ENCODE peak calls at places on chromosomes 11 and 22, in nine cellular contexts. L is adrenal gland, V is esophagus squamous epithelium, Y is uterus, E is tibial nerve, Z is K562, M is upper lobe of left lung, A is stomach, K is ovary. B is an unnamed sample.

GRCh38 chr11:44565746-44566558 is 489 bp downstream of the CD82 start:
- DNase-seq in L (no peak), V (no peak), Y (no peak), E (no peak), Z (no peak), M (peak), A (no peak), K (no peak), B (no peak)

GRCh38 chr11:110948112-110948511 is 235.9 kb upstream of the ARHGAP20 start:
- DNase-seq in L (no peak), V (no peak), Y (no peak), E (peak), Z (no peak), M (no peak), A (no peak), K (no peak), B (no peak)

GRCh38 chr11:6655020-6655789 is 404 bp downstream of the DCHS1 start:
- DNase-seq in L (peak), V (no peak), Y (peak), E (no peak), Z (no peak), M (no peak), A (no peak), K (no peak), B (no peak)

GRCh38 chr22:29343313-29343805 is 27.9 kb upstream of the RASL10A start:
- DNase-seq in L (no peak), V (no peak), Y (no peak), E (no peak), Z (no peak), M (peak), A (peak), K (no peak), B (no peak)

GRCh38 chr11:235998-236773 is at the start of gene SIRT3:
- DNase-seq in L (peak), V (peak), Y (peak), E (peak), Z (peak), M (peak), A (peak), K (peak), B (peak)

GRCh38 chr22:46287873-46288751 is 8.6 kb upstream of the GTSE1 start:
- DNase-seq in L (peak), V (peak), Y (no peak), E (no peak), Z (no peak), M (peak), A (peak), K (no peak), B (peak)

GRCh38 chr22:45998638-45999378 is 21.8 kb upstream of the WNT7B start:
- DNase-seq in L (peak), V (no peak), Y (no peak), E (no peak), Z (no peak), M (no peak), A (no peak), K (no peak), B (no peak)

GRCh38 chr22:25383892-25384291 is 164.5 kb downstream of the CRYBB2 start:
- DNase-seq in L (no peak), V (no peak), Y (no peak), E (no peak), Z (no peak), M (no peak), A (no peak), K (no peak), B (no peak)

GRCh38 chr22:49371325-49372110 is 456.2 kb downstream of the BRD1 start:
- DNase-seq in L (no peak), V (no peak), Y (no peak), E (no peak), Z (no peak), M (no peak), A (peak), K (no peak), B (peak)

GRCh38 chr22:44270556-44270880 is 42.2 kb downstream of the SHISAL1 start:
- DNase-seq in L (no peak), V (no peak), Y (no peak), E (no peak), Z (no peak), M (no peak), A (no peak), K (no peak), B (no peak)

GRCh38 chr11:26827567-26828037 is 105.7 kb upstream of the SLC5A12 start:
- DNase-seq in L (no peak), V (no peak), Y (no peak), E (no peak), Z (no peak), M (no peak), A (no peak), K (no peak), B (no peak)

GRCh38 chr11:44601471-44602370 is 36.3 kb downstream of the CD82 start:
- DNase-seq in L (no peak), V (no peak), Y (no peak), E (no peak), Z (no peak), M (no peak), A (no peak), K (no peak), B (no peak)

GRCh38 chr11:7688238-7688826 is 15.0 kb upstream of the CYB5R2 start:
- DNase-seq in L (no peak), V (no peak), Y (no peak), E (no peak), Z (peak), M (no peak), A (no peak), K (no peak), B (no peak)

GRCh38 chr11:66919938-66920337 is 38.2 kb downstream of the PC start:
- DNase-seq in L (no peak), V (no peak), Y (no peak), E (no peak), Z (no peak), M (no peak), A (no peak), K (no peak), B (no peak)

GRCh38 chr11:83119216-83119615 is 37.7 kb upstream of the PCF11 start:
- DNase-seq in L (no peak), V (no peak), Y (no peak), E (no peak), Z (no peak), M (no peak), A (no peak), K (no peak), B (no peak)

GRCh38 chr11:73397468-73398131 is 21.4 kb downstream of the RELT start:
- DNase-seq in L (no peak), V (no peak), Y (no peak), E (no peak), Z (no peak), M (no peak), A (no peak), K (no peak), B (no peak)

GRCh38 chr22:23105919-23106853 is 35.6 kb downstream of the RSPH14 start:
- DNase-seq in L (no peak), V (no peak), Y (no peak), E (no peak), Z (no peak), M (no peak), A (peak), K (no peak), B (no peak)

GRCh38 chr11:119363874-119364590 is 17.5 kb downstream of the USP2 start:
- DNase-seq in L (peak), V (no peak), Y (peak), E (no peak), Z (peak), M (peak), A (peak), K (peak), B (no peak)
- TF ChIP-seq POLR2A in L (peak), V (no peak), Y (peak), E (peak), Z (no peak), M (no peak), A (no peak), K (peak), B (no peak)

GRCh38 chr11:63940786-63941185 is 2.0 kb downstream of the NAA40 start:
- DNase-seq in L (no peak), V (no peak), Y (no peak), E (no peak), Z (no peak), M (no peak), A (no peak), K (no peak), B (no peak)

GRCh38 chr11:63941901-63942300 is 3.1 kb downstream of the NAA40 start:
- DNase-seq in L (no peak), V (no peak), Y (no peak), E (no peak), Z (no peak), M (no peak), A (no peak), K (no peak), B (no peak)

GRCh38 chr11:63939351-63939920 is 634 bp downstream of the NAA40 start:
- DNase-seq in L (no peak), V (no peak), Y (no peak), E (no peak), Z (no peak), M (peak), A (no peak), K (peak), B (no peak)

GRCh38 chr11:63937713-63938480 is 905 bp upstream of the NAA40 start:
- DNase-seq in L (no peak), V (no peak), Y (no peak), E (no peak), Z (peak), M (no peak), A (no peak), K (no peak), B (no peak)

DNA sequence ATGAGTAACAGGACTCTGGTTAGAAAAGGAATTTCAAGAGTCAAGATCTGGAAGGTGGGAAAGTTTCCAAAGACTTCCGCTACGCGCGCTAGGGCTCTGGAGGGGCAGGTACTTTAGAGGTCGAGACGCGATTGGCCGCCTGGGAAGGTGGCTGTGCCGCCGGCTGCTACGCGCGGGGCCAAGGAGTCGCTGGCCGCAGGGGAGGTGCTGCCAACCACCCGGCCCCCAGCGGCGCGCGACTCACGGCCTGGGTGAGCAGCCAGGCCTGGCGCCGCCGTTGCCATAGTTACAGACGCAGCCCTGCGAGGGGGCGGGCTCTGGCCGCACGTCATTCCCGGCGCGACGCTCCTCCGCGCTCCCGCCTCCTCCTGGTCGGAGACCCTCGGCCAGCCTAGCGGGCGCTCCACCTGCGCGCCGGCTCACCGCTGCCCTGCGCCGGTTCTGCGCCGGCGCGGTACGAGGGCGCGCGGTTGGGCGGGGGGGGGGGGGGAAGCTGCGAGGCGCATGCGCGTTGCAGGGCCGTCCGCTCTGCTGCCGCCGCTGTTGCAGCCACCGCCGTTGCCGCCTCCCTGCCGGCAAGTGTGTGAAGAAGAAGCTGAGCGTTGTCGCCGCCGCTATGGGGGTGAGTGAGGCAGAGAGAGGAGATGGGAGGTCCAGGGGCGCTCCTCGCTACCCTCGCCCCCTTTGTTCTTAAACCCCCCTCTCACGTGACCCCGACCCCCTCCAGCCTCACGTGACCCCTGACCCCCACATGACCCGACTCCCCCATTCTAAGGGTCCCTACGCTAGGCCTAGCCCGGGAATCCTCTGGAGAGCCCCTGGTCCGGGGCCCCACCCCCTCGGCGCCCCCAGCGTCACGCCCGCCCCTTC is at the start of gene NAA40:
- DNase-seq in L (peak), V (peak), Y (peak), E (peak), Z (peak), M (peak), A (peak), K (peak), B (peak)
- TF ChIP-seq CTCF in L (peak), V (no peak), Y (no peak), E (no peak), Z (no peak), M (peak), A (no peak), K (no peak), B (no peak)

GRCh38 chr11:125489166-125489565 is 6.9 kb downstream of the FEZ1 start:
- DNase-seq in L (no peak), V (no peak), Y (no peak), E (no peak), Z (no peak), M (no peak), A (no peak), K (no peak), B (no peak)
- H3K4me3 ChIP-seq in L (no peak), V (no peak), Y (no peak), E (no peak), Z (peak), M (no peak), A (no peak), K (no peak), B (no peak)

GRCh38 chr22:30923168-30923900 is 45.2 kb downstream of the MORC2 start:
- DNase-seq in L (no peak), V (no peak), Y (no peak), E (no peak), Z (no peak), M (no peak), A (no peak), K (no peak), B (peak)

GRCh38 chr22:30927806-30928205 is 40.8 kb downstream of the MORC2 start:
- DNase-seq in L (no peak), V (no peak), Y (no peak), E (no peak), Z (no peak), M (no peak), A (no peak), K (no peak), B (peak)

GRCh38 chr22:30925667-30926066 is 42.9 kb downstream of the MORC2 start:
- DNase-seq in L (no peak), V (no peak), Y (no peak), E (no peak), Z (no peak), M (no peak), A (no peak), K (no peak), B (no peak)

GRCh38 chr22:30928401-30928800 is 40.2 kb downstream of the MORC2 start:
- DNase-seq in L (no peak), V (no peak), Y (no peak), E (no peak), Z (no peak), M (no peak), A (no peak), K (no peak), B (no peak)

GRCh38 chr22:30926706-30927105 is 41.9 kb downstream of the MORC2 start:
- DNase-seq in L (no peak), V (no peak), Y (no peak), E (no peak), Z (no peak), M (no peak), A (no peak), K (no peak), B (no peak)
- TF ChIP-seq POLR2A in L (no peak), V (no peak), Y (no peak), E (no peak), Z (no peak), M (no peak), A (no peak), K (no peak), B (no peak)

GRCh38 chr11:123559418-123559817 is 95.0 kb downstream of the SCN3B start:
- DNase-seq in L (no peak), V (no peak), Y (no peak), E (no peak), Z (no peak), M (no peak), A (no peak), K (no peak), B (no peak)
- TF ChIP-seq CTCF in L (peak), V (no peak), Y (no peak), E (no peak), Z (no peak), M (no peak), A (no peak), K (no peak), B (no peak)

GRCh38 chr11:132792341-132793140 is 739.8 kb downstream of the OPCML start:
- DNase-seq in L (no peak), V (no peak), Y (no peak), E (no peak), Z (no peak), M (no peak), A (no peak), K (no peak), B (no peak)
- H3K4me3 ChIP-seq in L (no peak), V (no peak), Y (no peak), E (no peak), Z (no peak), M (no peak), A (no peak), K (no peak), B (no peak)

DNA sequence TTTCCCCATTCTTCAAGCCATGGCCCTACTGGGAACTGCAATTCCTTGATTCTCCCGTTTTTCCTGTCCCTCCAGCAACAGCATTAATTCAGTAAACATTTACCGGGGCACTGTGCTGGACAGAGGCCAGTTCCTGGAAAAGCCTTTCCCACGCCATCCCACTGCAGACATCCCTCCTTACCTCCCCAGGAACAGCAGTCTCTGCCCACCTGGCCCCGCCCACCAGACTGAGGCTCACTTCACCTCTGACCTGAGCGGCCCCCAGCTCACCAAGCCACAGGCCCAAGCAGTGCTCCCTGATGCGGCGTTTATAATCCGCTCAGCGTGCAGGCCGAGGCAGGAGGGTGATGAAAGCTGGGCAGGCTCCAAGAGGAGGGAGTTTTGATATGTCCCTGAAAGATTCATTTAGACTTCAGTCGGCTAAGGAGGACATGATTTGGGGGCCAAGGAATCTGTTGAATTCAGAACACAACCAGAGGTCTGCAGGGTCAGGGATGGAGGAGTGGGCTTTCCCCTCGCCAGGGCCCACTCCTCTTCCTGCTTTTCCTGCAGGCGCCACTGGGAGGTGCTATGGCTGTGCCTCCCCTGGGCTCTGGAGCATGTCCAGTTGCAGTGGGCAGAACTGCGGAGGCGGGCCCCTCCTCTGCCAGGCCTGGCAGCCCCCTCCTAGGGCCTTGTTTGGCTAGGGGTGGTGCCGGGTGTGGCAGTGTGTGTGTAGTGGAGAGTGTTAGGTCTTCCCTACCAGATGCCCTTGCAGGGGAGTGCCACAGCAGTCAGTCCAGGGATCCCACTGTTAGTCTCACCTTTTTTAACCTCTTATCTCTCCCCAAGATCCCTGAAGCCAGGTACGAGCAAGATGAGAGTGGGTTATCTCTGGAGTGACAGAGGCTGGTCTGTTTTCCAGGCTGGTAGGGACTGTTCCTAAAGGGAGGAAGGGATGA is 1.4 kb upstream of the TAGLN start:
- DNase-seq in L (no peak), V (no peak), Y (peak), E (no peak), Z (peak), M (no peak), A (peak), K (peak), B (no peak)
- TF ChIP-seq POLR2A in L (no peak), V (no peak), Y (peak), E (no peak), Z (no peak), M (no peak), A (no peak), K (no peak), B (no peak)

GRCh38 chr22:37930270-37930951 is 23.0 kb downstream of the C22orf23 start:
- DNase-seq in L (peak), V (no peak), Y (no peak), E (peak), Z (peak), M (peak), A (no peak), K (no peak), B (no peak)
- TF ChIP-seq CTCF in L (peak), V (peak), Y (peak), E (no peak), Z (peak), M (peak), A (no peak), K (no peak), B (no peak)

GRCh38 chr11:62671272-62671603 is 235 bp upstream of the UQCC3 start:
- DNase-seq in L (peak), V (no peak), Y (no peak), E (no peak), Z (no peak), M (no peak), A (no peak), K (no peak), B (no peak)
- H3K4me3 ChIP-seq in L (peak), V (peak), Y (peak), E (peak), Z (peak), M (peak), A (peak), K (peak), B (peak)

DNA sequence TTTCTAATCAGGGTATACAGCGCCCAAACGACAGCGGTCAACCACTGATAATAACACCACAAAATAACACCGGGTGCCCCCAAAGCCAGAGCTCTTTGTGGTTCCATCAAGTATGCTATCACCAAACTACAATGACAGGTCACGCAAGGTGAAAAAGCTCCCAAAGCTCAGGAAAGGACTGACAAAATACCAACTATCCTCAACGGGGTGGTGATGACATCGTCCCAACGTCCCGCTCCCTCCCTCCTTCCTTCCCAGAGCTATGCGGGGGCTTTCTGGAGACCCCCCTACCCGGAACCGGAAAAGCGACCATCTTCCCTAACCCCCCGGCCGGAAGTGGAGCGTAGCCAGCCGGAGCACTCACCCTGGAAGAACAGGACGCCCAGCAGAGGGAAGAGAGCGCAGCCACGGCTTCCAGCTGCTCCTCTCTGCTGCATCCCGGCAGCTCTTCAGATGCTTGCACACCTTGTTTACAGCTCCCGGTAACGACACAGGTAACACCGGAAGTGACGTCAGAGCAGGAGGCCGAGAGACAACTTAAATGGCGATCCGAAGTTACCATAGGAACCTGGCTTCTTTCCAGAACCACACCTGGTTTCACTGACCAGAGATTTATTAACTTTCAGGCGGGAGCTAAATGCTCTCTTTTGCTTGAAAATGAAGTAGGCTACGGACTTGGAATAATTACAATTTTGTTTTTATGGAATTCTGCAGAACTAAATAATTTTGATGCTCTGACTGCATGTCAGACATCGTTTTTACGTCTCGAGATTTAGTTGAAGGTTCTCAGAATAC is at the start of gene MPZL3:
- DNase-seq in L (peak), V (peak), Y (peak), E (peak), Z (peak), M (peak), A (peak), K (peak), B (peak)
- TF ChIP-seq POLR2A in L (no peak), V (no peak), Y (peak), E (no peak), Z (no peak), M (no peak), A (no peak), K (no peak), B (no peak)